ENCODE peak calls at places on chromosomes 1 and 21, in seven cellular contexts. One of them, this sample, is unnamed.

GRCh38 chr1:110634455-110635281 is 28.5 kb upstream of the KCNA2 start:
- DNase-seq in substantia nigra: peak
- DNase-seq in left cardiac atrium: peak
- DNase-seq in GM10248: peak
- DNase-seq in fibroblast of lung: peak
- DNase-seq in NCI-H1092 treated with DMSO at 0.1 percent for 48 hours: peak
- DNase-seq in RKO: no peak
- DNase-seq in this sample: no peak

GRCh38 chr21:42757826-42758655 is 104.6 kb downstream of the PDE9A start:
- DNase-seq in substantia nigra: no peak
- DNase-seq in left cardiac atrium: no peak
- DNase-seq in GM10248: no peak
- DNase-seq in fibroblast of lung: no peak
- DNase-seq in NCI-H1092 treated with DMSO at 0.1 percent for 48 hours: no peak
- DNase-seq in RKO: no peak
- DNase-seq in this sample: no peak

GRCh38 chr1:12153181-12153785 is 13.5 kb upstream of the TNFRSF1B start:
- DNase-seq in substantia nigra: no peak
- DNase-seq in left cardiac atrium: peak
- DNase-seq in GM10248: peak
- DNase-seq in fibroblast of lung: peak
- DNase-seq in NCI-H1092 treated with DMSO at 0.1 percent for 48 hours: no peak
- DNase-seq in RKO: no peak
- DNase-seq in this sample: no peak

GRCh38 chr1:241532864-241533263 is 686 bp downstream of the KMO start:
- DNase-seq in substantia nigra: no peak
- DNase-seq in left cardiac atrium: no peak
- DNase-seq in GM10248: peak
- DNase-seq in fibroblast of lung: no peak
- DNase-seq in NCI-H1092 treated with DMSO at 0.1 percent for 48 hours: no peak
- DNase-seq in RKO: no peak
- DNase-seq in this sample: no peak

GRCh38 chr1:63886348-63886747 is 112.5 kb downstream of the ROR1 start:
- DNase-seq in substantia nigra: no peak
- DNase-seq in left cardiac atrium: no peak
- DNase-seq in GM10248: no peak
- DNase-seq in fibroblast of lung: peak
- DNase-seq in NCI-H1092 treated with DMSO at 0.1 percent for 48 hours: no peak
- DNase-seq in RKO: no peak
- DNase-seq in this sample: no peak

GRCh38 chr1:205678286-205679111 is 1.8 kb downstream of the SLC45A3 start:
- DNase-seq in substantia nigra: no peak
- DNase-seq in left cardiac atrium: peak
- DNase-seq in GM10248: no peak
- DNase-seq in fibroblast of lung: peak
- DNase-seq in NCI-H1092 treated with DMSO at 0.1 percent for 48 hours: no peak
- DNase-seq in RKO: peak
- DNase-seq in this sample: no peak

GRCh38 chr1:165490175-165490574 is 45.2 kb upstream of the RXRG start:
- DNase-seq in substantia nigra: no peak
- DNase-seq in left cardiac atrium: peak
- DNase-seq in GM10248: no peak
- DNase-seq in fibroblast of lung: no peak
- DNase-seq in NCI-H1092 treated with DMSO at 0.1 percent for 48 hours: no peak
- DNase-seq in RKO: no peak
- DNase-seq in this sample: no peak

GRCh38 chr1:168960595-168960994 is 145.9 kb upstream of the ATP1B1 start:
- DNase-seq in substantia nigra: peak
- DNase-seq in left cardiac atrium: no peak
- DNase-seq in GM10248: no peak
- DNase-seq in fibroblast of lung: no peak
- DNase-seq in NCI-H1092 treated with DMSO at 0.1 percent for 48 hours: no peak
- DNase-seq in RKO: no peak
- DNase-seq in this sample: no peak

GRCh38 chr1:233019921-233020320 is 69.5 kb downstream of the NTPCR start:
- DNase-seq in substantia nigra: no peak
- DNase-seq in left cardiac atrium: no peak
- DNase-seq in GM10248: no peak
- DNase-seq in fibroblast of lung: peak
- DNase-seq in NCI-H1092 treated with DMSO at 0.1 percent for 48 hours: no peak
- DNase-seq in RKO: no peak
- DNase-seq in this sample: no peak

GRCh38 chr1:247078315-247079140 is at the start of gene ZNF670:
- DNase-seq in substantia nigra: peak
- DNase-seq in left cardiac atrium: peak
- DNase-seq in GM10248: peak
- DNase-seq in fibroblast of lung: peak
- DNase-seq in NCI-H1092 treated with DMSO at 0.1 percent for 48 hours: peak
- DNase-seq in RKO: peak
- DNase-seq in this sample: peak

GRCh38 chr1:187306671-187307415 is 478.1 kb downstream of the PLA2G4A start:
- DNase-seq in substantia nigra: no peak
- DNase-seq in left cardiac atrium: no peak
- DNase-seq in GM10248: no peak
- DNase-seq in fibroblast of lung: no peak
- DNase-seq in NCI-H1092 treated with DMSO at 0.1 percent for 48 hours: no peak
- DNase-seq in RKO: no peak
- DNase-seq in this sample: peak

GRCh38 chr1:63115527-63115926 is 206.8 kb upstream of the FOXD3 start:
- DNase-seq in substantia nigra: no peak
- DNase-seq in left cardiac atrium: no peak
- DNase-seq in GM10248: no peak
- DNase-seq in fibroblast of lung: no peak
- DNase-seq in NCI-H1092 treated with DMSO at 0.1 percent for 48 hours: no peak
- DNase-seq in RKO: no peak
- DNase-seq in this sample: no peak

GRCh38 chr1:164559342-164560070 is 522 bp downstream of the PBX1 start:
- DNase-seq in substantia nigra: peak
- DNase-seq in left cardiac atrium: peak
- DNase-seq in GM10248: no peak
- DNase-seq in fibroblast of lung: no peak
- DNase-seq in NCI-H1092 treated with DMSO at 0.1 percent for 48 hours: peak
- DNase-seq in RKO: peak
- DNase-seq in this sample: peak

GRCh38 chr1:152086785-152087184 is 2.1 kb downstream of the TCHHL1 start:
- DNase-seq in substantia nigra: no peak
- DNase-seq in left cardiac atrium: no peak
- DNase-seq in GM10248: no peak
- DNase-seq in fibroblast of lung: no peak
- DNase-seq in NCI-H1092 treated with DMSO at 0.1 percent for 48 hours: no peak
- DNase-seq in RKO: no peak
- DNase-seq in this sample: no peak

GRCh38 chr21:42474043-42474831 is 21.8 kb downstream of the RSPH1 start:
- DNase-seq in substantia nigra: no peak
- DNase-seq in left cardiac atrium: no peak
- DNase-seq in GM10248: peak
- DNase-seq in fibroblast of lung: no peak
- DNase-seq in NCI-H1092 treated with DMSO at 0.1 percent for 48 hours: no peak
- DNase-seq in RKO: peak
- DNase-seq in this sample: no peak

GRCh38 chr1:230797376-230798186 is 50.4 kb downstream of the CAPN9 start:
- DNase-seq in substantia nigra: peak
- DNase-seq in left cardiac atrium: peak
- DNase-seq in GM10248: no peak
- DNase-seq in fibroblast of lung: peak
- DNase-seq in NCI-H1092 treated with DMSO at 0.1 percent for 48 hours: peak
- DNase-seq in RKO: peak
- DNase-seq in this sample: peak

GRCh38 chr1:220516014-220516721 is 11.8 kb upstream of the MARK1 start:
- DNase-seq in substantia nigra: no peak
- DNase-seq in left cardiac atrium: no peak
- DNase-seq in GM10248: no peak
- DNase-seq in fibroblast of lung: no peak
- DNase-seq in NCI-H1092 treated with DMSO at 0.1 percent for 48 hours: no peak
- DNase-seq in RKO: no peak
- DNase-seq in this sample: no peak

GRCh38 chr1:185058886-185059285 is 13.5 kb downstream of the RNF2 start:
- DNase-seq in substantia nigra: no peak
- DNase-seq in left cardiac atrium: no peak
- DNase-seq in GM10248: no peak
- DNase-seq in fibroblast of lung: no peak
- DNase-seq in NCI-H1092 treated with DMSO at 0.1 percent for 48 hours: no peak
- DNase-seq in RKO: no peak
- DNase-seq in this sample: no peak

GRCh38 chr1:7584157-7584556 is 186.9 kb upstream of the VAMP3 start:
- DNase-seq in substantia nigra: no peak
- DNase-seq in left cardiac atrium: peak
- DNase-seq in GM10248: no peak
- DNase-seq in fibroblast of lung: no peak
- DNase-seq in NCI-H1092 treated with DMSO at 0.1 percent for 48 hours: no peak
- DNase-seq in RKO: no peak
- DNase-seq in this sample: no peak